ENCODE peak calls at places on chromosomes 12 and 14, in six cellular contexts. One of them, this sample, is unnamed.

GRCh38 chr14:65472189-65472588 is 59.7 kb downstream of the FUT8 start:
- DNase-seq in AG04450: no peak
- DNase-seq in A549: no peak
- DNase-seq in uterus: no peak
- DNase-seq in fibroblast of mammary gland: no peak
- DNase-seq in Caco-2: no peak
- DNase-seq in this sample: no peak

GRCh38 chr12:43453761-43454160 is 98.2 kb downstream of the ADAMTS20 start:
- DNase-seq in AG04450: no peak
- DNase-seq in A549: no peak
- DNase-seq in uterus: no peak
- DNase-seq in fibroblast of mammary gland: no peak
- DNase-seq in Caco-2: no peak
- DNase-seq in this sample: no peak

GRCh38 chr14:53881161-53881846 is 75.3 kb downstream of the BMP4 start:
- DNase-seq in AG04450: no peak
- DNase-seq in A549: no peak
- DNase-seq in uterus: no peak
- DNase-seq in fibroblast of mammary gland: no peak
- DNase-seq in Caco-2: peak; percentile 38
- DNase-seq in this sample: no peak

GRCh38 chr14:26023967-26024366 is 573.9 kb downstream of the NOVA1 start:
- DNase-seq in AG04450: no peak
- DNase-seq in A549: no peak
- DNase-seq in uterus: no peak
- DNase-seq in fibroblast of mammary gland: no peak
- DNase-seq in Caco-2: no peak
- DNase-seq in this sample: no peak

GRCh38 chr12:71297930-71298329 is 140.1 kb upstream of the TSPAN8 start:
- DNase-seq in AG04450: no peak
- DNase-seq in A549: no peak
- DNase-seq in uterus: no peak
- DNase-seq in fibroblast of mammary gland: no peak
- DNase-seq in Caco-2: no peak
- DNase-seq in this sample: no peak

GRCh38 chr14:99436247-99437180 is 44.1 kb downstream of the SETD3 start:
- DNase-seq in AG04450: no peak
- DNase-seq in A549: no peak
- DNase-seq in uterus: no peak
- DNase-seq in fibroblast of mammary gland: no peak
- DNase-seq in Caco-2: no peak
- DNase-seq in this sample: no peak

GRCh38 chr14:63910593-63911363 is 58.0 kb downstream of the SYNE2 start:
- DNase-seq in AG04450: no peak
- DNase-seq in A549: no peak
- DNase-seq in uterus: no peak
- DNase-seq in fibroblast of mammary gland: peak; percentile 32
- DNase-seq in Caco-2: no peak
- DNase-seq in this sample: no peak

GRCh38 chr12:107461222-107461980 is 224.2 kb upstream of the PWP1 start:
- DNase-seq in AG04450: peak; percentile 42
- DNase-seq in A549: no peak
- DNase-seq in uterus: no peak
- DNase-seq in fibroblast of mammary gland: peak; percentile 94
- DNase-seq in Caco-2: no peak
- DNase-seq in this sample: no peak

GRCh38 chr12:124790650-124791400 is 72.8 kb downstream of the SCARB1 start:
- DNase-seq in AG04450: no peak
- DNase-seq in A549: no peak
- DNase-seq in uterus: no peak
- DNase-seq in fibroblast of mammary gland: no peak
- DNase-seq in Caco-2: no peak
- DNase-seq in this sample: no peak

GRCh38 chr12:124005736-124006581 is 32.9 kb downstream of the ZNF664 start:
- DNase-seq in AG04450: no peak
- DNase-seq in A549: no peak
- DNase-seq in uterus: no peak
- DNase-seq in fibroblast of mammary gland: no peak
- DNase-seq in Caco-2: no peak
- DNase-seq in this sample: no peak

GRCh38 chr14:102544034-102544744 is 34.6 kb upstream of the ANKRD9 start:
- DNase-seq in AG04450: no peak
- DNase-seq in A549: no peak
- DNase-seq in uterus: no peak
- DNase-seq in fibroblast of mammary gland: no peak
- DNase-seq in Caco-2: no peak
- DNase-seq in this sample: no peak

GRCh38 chr12:460301-461230 is 827 bp downstream of the B4GALNT3 start:
- DNase-seq in AG04450: no peak
- DNase-seq in A549: no peak
- DNase-seq in uterus: peak; percentile 32
- DNase-seq in fibroblast of mammary gland: no peak
- DNase-seq in Caco-2: no peak
- DNase-seq in this sample: peak; percentile 74

GRCh38 chr14:99525699-99526080 is 44.5 kb downstream of the CCNK start:
- DNase-seq in AG04450: no peak
- DNase-seq in A549: no peak
- DNase-seq in uterus: no peak
- DNase-seq in fibroblast of mammary gland: no peak
- DNase-seq in Caco-2: no peak
- DNase-seq in this sample: no peak

GRCh38 chr12:90712671-90713070 is 242.3 kb downstream of the CCER1 start:
- DNase-seq in AG04450: no peak
- DNase-seq in A549: no peak
- DNase-seq in uterus: no peak
- DNase-seq in fibroblast of mammary gland: no peak
- DNase-seq in Caco-2: no peak
- DNase-seq in this sample: no peak

GRCh38 chr14:53517276-53517960 is 364.3 kb upstream of the DDHD1 start:
- DNase-seq in AG04450: no peak
- DNase-seq in A549: no peak
- DNase-seq in uterus: no peak
- DNase-seq in fibroblast of mammary gland: peak; percentile 70
- DNase-seq in Caco-2: no peak
- DNase-seq in this sample: no peak

GRCh38 chr12:117439531-117440001 is 78.1 kb upstream of the NOS1 start:
- DNase-seq in AG04450: no peak
- DNase-seq in A549: no peak
- DNase-seq in uterus: no peak
- DNase-seq in fibroblast of mammary gland: no peak
- DNase-seq in Caco-2: no peak
- DNase-seq in this sample: no peak

GRCh38 chr12:55720071-55720564 is at the start of gene RDH5:
- DNase-seq in AG04450: no peak
- DNase-seq in A549: no peak
- DNase-seq in uterus: peak; percentile 84
- DNase-seq in fibroblast of mammary gland: peak; percentile 96
- DNase-seq in Caco-2: peak; percentile 87
- DNase-seq in this sample: no peak

GRCh38 chr12:110001596-110001995 is 2.4 kb downstream of the ANKRD13A start:
- DNase-seq in AG04450: no peak
- DNase-seq in A549: no peak
- DNase-seq in uterus: no peak
- DNase-seq in fibroblast of mammary gland: peak; percentile 90
- DNase-seq in Caco-2: no peak
- DNase-seq in this sample: no peak

GRCh38 chr12:52086944-52087835 is 7.7 kb downstream of the SMIM41 start:
- DNase-seq in AG04450: no peak
- DNase-seq in A549: no peak
- DNase-seq in uterus: no peak
- DNase-seq in fibroblast of mammary gland: no peak
- DNase-seq in Caco-2: no peak
- DNase-seq in this sample: peak; percentile 53

GRCh38 chr14:53304726-53305381 is 151.7 kb upstream of the DDHD1 start:
- DNase-seq in AG04450: peak; percentile 75
- DNase-seq in A549: no peak
- DNase-seq in uterus: no peak
- DNase-seq in fibroblast of mammary gland: peak; percentile 18
- DNase-seq in Caco-2: no peak
- DNase-seq in this sample: no peak

GRCh38 chr12:724194-724855 is 28.1 kb upstream of the WNK1 start:
- DNase-seq in AG04450: no peak
- DNase-seq in A549: no peak
- DNase-seq in uterus: no peak
- DNase-seq in fibroblast of mammary gland: no peak
- DNase-seq in Caco-2: no peak
- DNase-seq in this sample: no peak

GRCh38 chr14:104211741-104212140 is 73.4 kb downstream of the KIF26A start:
- DNase-seq in AG04450: no peak
- DNase-seq in A549: no peak
- DNase-seq in uterus: no peak
- DNase-seq in fibroblast of mammary gland: no peak
- DNase-seq in Caco-2: no peak
- DNase-seq in this sample: no peak

GRCh38 chr14:24224618-24225071 is 7.5 kb downstream of the NEDD8 start:
- DNase-seq in AG04450: peak; percentile 47
- DNase-seq in A549: no peak
- DNase-seq in uterus: no peak
- DNase-seq in fibroblast of mammary gland: peak; percentile 73
- DNase-seq in Caco-2: no peak
- DNase-seq in this sample: no peak

GRCh38 chr14:76439237-76439775 is 63.4 kb downstream of the ESRRB start:
- DNase-seq in AG04450: no peak
- DNase-seq in A549: no peak
- DNase-seq in uterus: no peak
- DNase-seq in fibroblast of mammary gland: no peak
- DNase-seq in Caco-2: no peak
- DNase-seq in this sample: no peak
- TF ChIP-seq CTCF in AG04450: no peak
- TF ChIP-seq CTCF in A549: no peak
- TF ChIP-seq CTCF in uterus: no peak
- TF ChIP-seq CTCF in fibroblast of mammary gland: no peak
- TF ChIP-seq CTCF in Caco-2: no peak
- TF ChIP-seq CTCF in this sample: no peak

DNA sequence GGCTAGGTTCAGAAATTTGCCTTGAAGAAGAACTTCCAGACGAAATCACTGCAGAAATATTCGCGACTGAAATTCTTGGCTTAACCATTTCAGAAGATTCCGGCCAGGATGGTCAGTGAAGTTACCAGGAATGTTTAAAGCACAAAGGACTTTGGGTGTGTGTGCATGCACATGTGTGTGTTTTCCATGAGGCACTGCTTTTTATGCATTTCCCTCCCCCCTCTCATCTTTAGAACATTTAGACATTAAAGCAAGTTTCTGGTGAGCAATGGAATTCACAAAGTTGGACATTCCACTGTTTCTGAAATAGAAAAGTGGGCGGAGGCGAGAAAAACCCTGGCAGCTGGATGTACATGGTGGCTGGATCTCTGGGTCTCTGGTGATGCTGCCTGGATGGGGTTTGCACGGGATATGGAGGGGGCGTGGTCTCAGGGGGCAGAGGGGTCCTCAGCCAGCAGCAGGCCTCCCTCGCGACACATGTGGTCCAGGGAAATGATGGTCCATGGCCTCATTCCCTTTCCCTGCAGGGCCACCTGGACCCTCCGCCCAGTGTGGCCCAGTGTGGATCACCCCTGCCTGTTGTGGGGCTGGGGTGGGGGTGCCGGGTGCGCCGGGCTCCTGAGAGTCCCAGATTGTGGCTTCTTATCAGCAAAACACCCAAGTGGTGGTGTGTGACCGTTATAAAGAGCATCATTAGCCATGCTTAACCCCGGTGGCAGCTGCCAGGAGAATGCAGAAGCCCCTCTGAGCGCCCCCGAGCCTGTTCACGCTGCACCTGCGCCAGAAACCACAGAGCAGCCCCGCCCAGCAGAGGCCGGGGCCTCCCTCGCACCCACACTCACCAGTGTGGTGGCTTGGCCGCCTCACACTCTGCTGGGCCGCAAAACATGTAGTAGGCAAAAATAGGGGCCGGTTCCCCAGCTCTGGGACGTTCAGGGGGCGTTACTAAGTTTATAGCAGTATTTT is 17.8 kb upstream of the BCL7A start:
- DNase-seq in AG04450: no peak
- DNase-seq in A549: no peak
- DNase-seq in uterus: no peak
- DNase-seq in fibroblast of mammary gland: peak; percentile 42
- DNase-seq in Caco-2: no peak
- DNase-seq in this sample: no peak
- H3K4me3 ChIP-seq in AG04450: no peak overlapping the region
- H3K4me3 ChIP-seq in A549: no peak overlapping the region
- H3K4me3 ChIP-seq in uterus: no peak overlapping the region
- H3K4me3 ChIP-seq in fibroblast of mammary gland: no peak overlapping the region
- H3K4me3 ChIP-seq in Caco-2: no peak overlapping the region
- H3K4me3 ChIP-seq in this sample: no peak overlapping the region

DNA sequence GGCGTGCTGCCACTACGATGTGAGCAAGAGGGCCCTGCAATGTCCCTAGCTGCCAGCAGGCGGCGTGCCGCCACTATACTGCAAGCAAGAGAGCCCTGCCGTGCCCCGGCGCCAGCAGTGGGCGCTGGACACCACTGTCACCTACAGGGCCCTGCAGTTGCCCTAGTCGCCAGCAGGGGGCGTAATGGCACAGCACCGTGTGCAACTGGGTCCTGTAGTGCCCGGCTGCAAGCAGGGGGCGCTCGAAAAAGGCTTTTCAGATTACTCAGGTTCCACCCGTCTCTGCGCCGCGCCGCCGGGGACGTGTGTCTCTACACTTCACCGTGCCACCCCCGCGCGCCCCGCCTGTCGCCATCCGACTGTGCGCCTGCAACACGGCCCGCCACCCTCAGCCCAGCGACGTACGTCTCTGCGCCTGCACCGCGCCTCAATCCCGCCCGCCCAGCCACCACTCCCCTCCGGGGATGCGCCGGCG is 1356.9 kb downstream of the TMEM121 start:
- DNase-seq in AG04450: no peak
- DNase-seq in A549: no peak
- DNase-seq in uterus: no peak
- DNase-seq in fibroblast of mammary gland: no peak
- DNase-seq in Caco-2: no peak
- DNase-seq in this sample: no peak
- TF ChIP-seq CTCF in AG04450: no peak
- TF ChIP-seq CTCF in A549: no peak
- TF ChIP-seq CTCF in uterus: no peak
- TF ChIP-seq CTCF in fibroblast of mammary gland: no peak
- TF ChIP-seq CTCF in Caco-2: peak; percentile 78
- TF ChIP-seq CTCF in this sample: peak; percentile 58

GRCh38 chr14:100887728-100888335 is 15.7 kb downstream of the RTL1 start:
- DNase-seq in AG04450: no peak
- DNase-seq in A549: no peak
- DNase-seq in uterus: no peak
- DNase-seq in fibroblast of mammary gland: no peak
- DNase-seq in Caco-2: no peak
- DNase-seq in this sample: no peak
- H3K4me3 ChIP-seq in AG04450: no peak overlapping the region
- H3K4me3 ChIP-seq in A549: no peak overlapping the region
- H3K4me3 ChIP-seq in uterus: no peak overlapping the region
- H3K4me3 ChIP-seq in fibroblast of mammary gland: no peak overlapping the region
- H3K4me3 ChIP-seq in Caco-2: no peak overlapping the region
- H3K4me3 ChIP-seq in this sample: no peak overlapping the region

This sample was measured in upper lobe of right lung.